ENCODE peak calls at places on chromosomes 12 and 14, in four cellular contexts. T is IMR-90, N is H1, A is mesendoderm. U is an unnamed sample.

GRCh38 chr14:69334576-69334975 is 63.5 kb downstream of the ERH start:
- DNase-seq in N (no peak), A (no peak), T (no peak), U (no peak)

GRCh38 chr12:49882248-49882850 is 21.4 kb downstream of the FAIM2 start:
- DNase-seq in N (no peak), A (peak), T (no peak), U (no peak)

GRCh38 chr14:104726600-104727451 is 2.8 kb downstream of the ADSS1 start:
- DNase-seq in A (peak), N (no peak), T (no peak), U (no peak)

GRCh38 chr12:80264891-80265290 is 165.6 kb downstream of the OTOGL start:
- DNase-seq in T (no peak), N (no peak), A (peak), U (no peak)

GRCh38 chr12:76202621-76203020 is 118.1 kb upstream of the NAP1L1 start:
- DNase-seq in N (no peak), A (no peak), T (no peak), U (no peak)

GRCh38 chr12:131711551-131712205 is 788 bp downstream of the SFSWAP start:
- DNase-seq in A (no peak), N (no peak), T (no peak), U (no peak)

GRCh38 chr12:30694971-30695326 is 720 bp downstream of the IPO8 start:
- DNase-seq in N (peak), A (peak), T (peak), U (peak)

GRCh38 chr14:32537166-32537565 is 208.1 kb downstream of the AKAP6 start:
- DNase-seq in T (no peak), A (no peak), N (no peak), U (no peak)

GRCh38 chr14:27727371-27727770 is 1039.2 kb upstream of the FOXG1 start:
- DNase-seq in N (no peak), T (no peak), A (no peak), U (no peak)

GRCh38 chr14:22025884-22026283 is 352.3 kb upstream of the OR4E1 start:
- DNase-seq in T (no peak), N (no peak), A (no peak), U (no peak)

GRCh38 chr14:37583358-37584210 is 11.5 kb downstream of the FOXA1 start:
- DNase-seq in A (peak), N (no peak), T (no peak), U (peak)

GRCh38 chr12:26614217-26614616 is 218.8 kb downstream of the ITPR2 start:
- DNase-seq in A (peak), N (peak), T (peak), U (peak)

GRCh38 chr12:50083301-50083700 is 1.8 kb upstream of the SMARCD1 start:
- DNase-seq in T (no peak), A (no peak), N (no peak), U (no peak)

GRCh38 chr12:8644345-8645248 is 18.0 kb downstream of the MFAP5 start:
- DNase-seq in A (no peak), N (no peak), T (no peak), U (no peak)

GRCh38 chr12:3559601-3560294 is 68.7 kb downstream of the PRMT8 start:
- DNase-seq in T (no peak), N (no peak), A (no peak), U (no peak)

GRCh38 chr14:43729149-43729548 is 777.9 kb downstream of the FSCB start:
- DNase-seq in T (no peak), N (no peak), A (peak), U (no peak)

GRCh38 chr12:108618079-108618952 is 15.4 kb downstream of the SELPLG start:
- DNase-seq in T (peak), A (peak), N (peak), U (peak)

GRCh38 chr14:65850429-65851145 is 438.1 kb downstream of the FUT8 start:
- DNase-seq in T (no peak), A (no peak), N (no peak), U (no peak)

GRCh38 chr12:124599074-124599999 is 31.9 kb upstream of the NCOR2 start:
- DNase-seq in N (no peak), A (no peak), T (peak), U (no peak)

GRCh38 chr12:1972856-1973317 is 31.4 kb downstream of the DCP1B start:
- DNase-seq in N (no peak), T (peak), A (no peak), U (no peak)

GRCh38 chr14:24775919-24776318 is 141.9 kb upstream of the GZMB start:
- DNase-seq in T (no peak), N (no peak), A (no peak), U (peak)

GRCh38 chr14:85426068-85426935 is 103.6 kb upstream of the FLRT2 start:
- DNase-seq in A (no peak), T (no peak), N (no peak), U (no peak)

GRCh38 chr14:88792572-88793258 is at the start of gene EML5:
- DNase-seq in T (peak), A (peak), N (peak), U (peak)

GRCh38 chr12:114742363-114742762 is 58.4 kb upstream of the TBX3 start:
- DNase-seq in N (no peak), T (no peak), A (no peak), U (no peak)

GRCh38 chr12:116881325-116881866 is at the start of gene HRK:
- DNase-seq in A (peak), T (no peak), N (peak), U (peak)

GRCh38 chr12:65956056-65956738 is 131.9 kb downstream of the HMGA2 start:
- DNase-seq in T (no peak), N (no peak), A (no peak), U (no peak)

GRCh38 chr12:130163461-130164215 is 1.4 kb downstream of the FZD10 start:
- DNase-seq in A (no peak), N (no peak), T (no peak), U (peak)

GRCh38 chr12:24380122-24380521 is 430.7 kb upstream of the SOX5 start:
- DNase-seq in A (peak), T (peak), N (no peak), U (no peak)

GRCh38 chr12:119153477-119154434 is 25.0 kb upstream of the HSPB8 start:
- DNase-seq in T (peak), N (peak), A (peak), U (peak)

GRCh38 chr14:35347323-35348043 is 55.3 kb downstream of the PSMA6 start:
- DNase-seq in T (no peak), A (peak), N (peak), U (no peak)

GRCh38 chr14:23240661-23241060 is 2.9 kb downstream of the RNF212B start:
- DNase-seq in A (no peak), N (no peak), T (no peak), U (no peak)

DNA sequence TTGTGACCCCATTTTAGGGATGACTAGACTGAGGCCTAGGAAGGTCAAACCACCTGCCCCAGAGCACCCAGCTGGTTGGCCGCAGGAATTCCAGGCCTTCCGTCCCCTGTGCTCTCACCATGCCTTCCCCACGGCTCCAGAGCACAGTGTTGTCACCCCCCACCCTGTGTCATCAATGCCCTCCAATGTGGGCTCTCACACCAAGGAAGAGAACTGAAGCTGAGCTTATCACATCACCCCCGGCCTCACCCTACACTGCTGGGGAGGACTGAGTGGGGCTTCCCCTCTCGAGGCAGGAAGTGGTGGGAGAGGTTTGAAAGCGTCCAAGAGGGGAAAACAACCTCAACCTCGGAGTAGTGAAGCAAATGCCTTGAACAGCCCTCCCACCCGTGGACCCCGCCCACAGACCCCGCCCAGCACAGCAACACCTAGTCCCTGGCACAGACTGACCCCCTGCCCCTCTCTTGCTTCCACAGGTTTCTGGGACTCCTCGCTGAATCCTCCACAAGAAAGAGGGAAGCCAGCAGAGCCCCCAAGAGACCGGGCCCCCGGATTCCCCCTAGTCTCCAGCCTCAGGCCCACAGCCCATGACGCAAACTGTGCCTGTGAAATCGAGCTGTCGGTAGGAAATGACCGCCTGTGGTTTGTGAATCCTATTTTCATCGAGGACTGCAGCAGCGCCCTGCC is 97.2 kb downstream of the LGMN start:
- DNase-seq in A (no peak), N (no peak), T (no peak), U (no peak)
- H3K56ac ChIP-seq in A (no peak), N (no peak), T (no peak), U (no peak)

DNA sequence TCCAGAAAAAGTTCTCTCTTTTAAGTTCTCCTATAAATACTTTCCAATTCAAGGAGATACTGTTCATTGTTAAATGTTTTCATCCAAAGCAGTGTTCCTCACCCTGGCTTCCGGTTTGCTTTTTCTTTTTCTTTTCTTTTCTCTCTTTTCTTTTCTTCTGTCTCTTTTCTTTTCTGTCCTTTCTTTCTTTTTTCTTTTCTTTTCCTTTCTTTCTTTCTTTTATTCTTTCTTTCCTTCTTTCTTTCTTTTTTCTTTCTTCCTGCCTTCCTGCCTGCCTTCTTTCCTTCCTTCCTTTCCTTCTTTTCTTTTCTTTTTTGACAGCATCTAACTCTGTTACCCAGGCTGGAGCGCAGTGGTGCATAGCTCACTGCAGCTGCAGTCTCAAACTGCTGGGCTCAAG is 75.8 kb downstream of the PPM1A start:
- DNase-seq in N (no peak), T (no peak), A (no peak), U (no peak)
- H3K56ac ChIP-seq in N (no peak), T (no peak), A (no peak), U (no peak)

GRCh38 chr14:40367717-40368116 is 935.5 kb upstream of the FBXO33 start:
- DNase-seq in T (no peak), A (no peak), N (no peak), U (no peak)
- H3K56ac ChIP-seq in T (no peak), A (no peak), N (no peak), U (no peak)

DNA sequence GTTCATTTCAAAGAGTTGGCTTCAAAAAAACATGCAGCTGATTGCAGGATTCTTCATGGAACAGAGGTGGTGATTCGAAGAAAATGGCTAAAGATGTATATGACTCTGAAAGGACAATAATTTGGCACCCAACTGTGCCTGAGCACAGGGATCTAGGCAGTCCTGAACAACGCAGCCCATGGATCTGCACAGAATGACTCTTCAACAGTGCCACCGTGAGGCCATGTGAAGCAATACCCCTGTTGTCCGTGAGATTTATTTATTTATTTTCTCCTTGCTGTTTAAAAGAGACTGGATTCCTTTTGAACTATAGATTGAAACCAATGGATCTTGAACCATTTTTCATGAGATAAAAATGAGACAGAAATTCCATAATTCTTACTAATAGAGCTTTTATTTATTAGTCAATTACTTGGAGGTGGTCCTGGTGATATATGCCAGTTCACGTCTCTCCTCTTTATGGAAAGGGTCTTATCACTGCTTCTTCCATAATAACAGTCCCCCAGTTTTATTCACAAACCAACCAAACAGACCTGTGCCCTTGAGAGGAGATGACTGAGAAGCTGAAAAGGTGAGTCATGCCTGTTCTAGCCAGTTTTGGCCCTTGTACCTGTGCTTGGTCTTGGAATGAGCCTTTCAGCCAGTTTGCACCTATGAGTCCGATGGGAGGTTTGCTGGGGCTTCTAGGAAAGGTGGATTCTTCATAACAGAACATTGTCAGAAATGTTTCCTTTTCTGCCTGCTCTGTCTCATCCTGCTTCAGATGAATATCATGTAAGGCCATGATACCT is 1598.3 kb downstream of the AACS start:
- DNase-seq in T (no peak), A (peak), N (peak), U (peak)
- H3K56ac ChIP-seq in T (no peak), A (no peak), N (no peak), U (no peak)

DNA sequence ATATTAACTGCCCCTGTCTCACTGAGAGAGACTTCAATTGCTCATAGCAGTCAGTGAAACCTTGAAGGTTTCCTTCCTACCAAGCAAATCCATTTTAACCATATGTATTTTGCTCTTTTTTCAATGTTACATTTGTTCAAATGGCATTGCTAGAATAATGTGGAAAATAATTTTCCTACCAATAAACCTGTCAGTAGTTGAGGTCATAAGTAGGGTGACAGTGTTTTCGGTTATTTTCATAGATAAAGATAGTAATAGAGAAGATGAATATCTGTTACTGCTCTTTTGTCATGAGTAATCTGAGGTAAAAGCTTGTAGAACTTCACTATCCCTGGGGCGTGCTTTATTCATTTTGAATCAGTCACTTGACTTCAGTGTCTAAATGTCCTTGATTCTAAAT is 32.6 kb downstream of the EID3 start:
- DNase-seq in A (no peak), T (no peak), N (no peak), U (no peak)
- H3K56ac ChIP-seq in A (no peak), T (no peak), N (no peak), U (no peak)

GRCh38 chr12:101862245-101862644 is 15.1 kb upstream of the DRAM1 start:
- DNase-seq in T (no peak), N (no peak), A (no peak), U (no peak)

GRCh38 chr12:101863971-101864370 is 13.4 kb upstream of the DRAM1 start:
- DNase-seq in T (no peak), A (no peak), N (no peak), U (no peak)

GRCh38 chr12:101857043-101857558 is 20.3 kb upstream of the DRAM1 start:
- DNase-seq in T (peak), A (no peak), N (no peak), U (no peak)

GRCh38 chr12:101856030-101856429 is 21.4 kb upstream of the DRAM1 start:
- DNase-seq in T (no peak), N (no peak), A (no peak), U (no peak)

DNA sequence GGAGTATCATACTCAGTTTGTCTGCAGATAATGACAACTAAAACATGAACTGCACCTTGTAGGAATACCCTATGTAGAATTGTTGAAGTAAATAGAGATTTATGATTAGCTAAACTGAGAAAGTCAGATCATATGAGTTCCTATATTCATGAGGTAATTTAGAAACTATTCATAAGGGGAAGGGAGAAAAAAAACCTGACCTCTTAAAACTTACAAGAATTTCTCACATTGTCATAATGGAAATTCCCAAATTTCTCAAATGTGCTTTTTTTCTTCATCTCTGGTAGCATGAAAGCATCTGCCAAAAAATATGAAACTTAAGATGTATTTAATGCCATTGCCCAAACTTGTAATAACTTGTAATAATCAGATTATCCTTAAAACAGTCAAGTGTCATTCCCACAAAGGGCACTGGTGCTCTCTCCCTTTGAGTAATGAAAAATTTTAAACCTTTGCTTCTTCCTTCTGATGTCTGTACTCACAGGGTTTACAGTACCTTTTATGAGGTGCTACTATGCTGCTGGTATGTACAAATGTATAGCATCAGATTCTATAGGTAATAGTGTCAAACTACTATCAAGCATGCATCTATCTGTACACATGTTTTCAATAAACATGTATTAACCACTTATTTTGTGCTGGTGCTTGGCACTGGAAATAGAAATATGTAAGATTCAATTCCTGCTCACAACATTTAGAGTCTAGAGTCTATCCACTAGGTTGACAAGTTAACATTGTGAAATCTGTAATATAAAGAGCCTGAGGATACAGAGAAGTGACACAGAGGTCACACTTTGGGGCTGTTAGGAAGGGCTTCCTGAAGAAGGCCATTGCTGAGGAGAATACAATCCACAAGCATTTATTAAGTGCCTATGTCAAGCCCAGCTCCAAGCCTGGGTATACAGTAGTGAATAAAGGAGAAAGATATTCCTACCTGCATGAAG is 17.4 kb upstream of the DRAM1 start:
- DNase-seq in N (no peak), T (peak), A (no peak), U (no peak)
- H3K56ac ChIP-seq in N (no peak), T (no peak), A (no peak), U (no peak)

U was measured in H9.